ENCODE peak calls at places on chromosome 10, in five cellular contexts. One of them, this sample, is unnamed.
A peak's percentile ranks its signal among the peaks of the same experiment; 100 is the strongest.

GRCh38 chr10:100998991-100999741 is 442 bp upstream of the LZTS2 start:
- DNase-seq in fibroblast of the aortic adventitia: peak; percentile 72
- DNase-seq in mucosa of descending colon: peak; percentile 81
- DNase-seq in neural progenitor cell: peak; percentile 89
- DNase-seq in astrocyte of the spinal cord: peak; percentile 72
- DNase-seq in this sample: peak; percentile 79

GRCh38 chr10:62250594-62251198 is 17.9 kb downstream of the RTKN2 start:
- DNase-seq in fibroblast of the aortic adventitia: peak; percentile 47
- DNase-seq in neural progenitor cell: no peak
- DNase-seq in astrocyte of the spinal cord: peak; percentile 47
- DNase-seq in mucosa of descending colon: no peak
- DNase-seq in this sample: peak; percentile 37

GRCh38 chr10:28429573-28430216 is 103.2 kb upstream of the WAC start:
- DNase-seq in mucosa of descending colon: no peak
- DNase-seq in fibroblast of the aortic adventitia: peak; percentile 35
- DNase-seq in neural progenitor cell: no peak
- DNase-seq in astrocyte of the spinal cord: no peak
- DNase-seq in this sample: no peak

GRCh38 chr10:87864497-87865059 is 1.2 kb downstream of the PTEN start:
- DNase-seq in fibroblast of the aortic adventitia: peak; percentile 50
- DNase-seq in neural progenitor cell: peak; percentile 68
- DNase-seq in astrocyte of the spinal cord: peak; percentile 30
- DNase-seq in mucosa of descending colon: peak; percentile 34
- DNase-seq in this sample: no peak

GRCh38 chr10:27225642-27226257 is 14.8 kb downstream of the ACBD5 start:
- DNase-seq in neural progenitor cell: no peak
- DNase-seq in astrocyte of the spinal cord: no peak
- DNase-seq in mucosa of descending colon: no peak
- DNase-seq in fibroblast of the aortic adventitia: no peak
- DNase-seq in this sample: no peak

GRCh38 chr10:17200885-17201164 is 647 bp downstream of the TRDMT1 start:
- DNase-seq in astrocyte of the spinal cord: peak; percentile 67
- DNase-seq in mucosa of descending colon: peak; percentile 62
- DNase-seq in neural progenitor cell: no peak
- DNase-seq in fibroblast of the aortic adventitia: peak; percentile 54
- DNase-seq in this sample: peak; percentile 63

GRCh38 chr10:22429146-22429545 is 83.8 kb downstream of the SPAG6 start:
- DNase-seq in fibroblast of the aortic adventitia: no peak
- DNase-seq in astrocyte of the spinal cord: no peak
- DNase-seq in mucosa of descending colon: no peak
- DNase-seq in neural progenitor cell: no peak
- DNase-seq in this sample: no peak

GRCh38 chr10:123556049-123556448 is 110.1 kb upstream of the GPR26 start:
- DNase-seq in astrocyte of the spinal cord: no peak
- DNase-seq in fibroblast of the aortic adventitia: no peak
- DNase-seq in mucosa of descending colon: no peak
- DNase-seq in neural progenitor cell: no peak
- DNase-seq in this sample: no peak

GRCh38 chr10:79148452-79149344 is 79.9 kb downstream of the ZMIZ1 start:
- DNase-seq in neural progenitor cell: peak; percentile 58
- DNase-seq in mucosa of descending colon: peak; percentile 55
- DNase-seq in fibroblast of the aortic adventitia: peak; percentile 69
- DNase-seq in astrocyte of the spinal cord: peak; percentile 50
- DNase-seq in this sample: no peak

GRCh38 chr10:53223846-53224245 is 451.3 kb upstream of the MBL2 start:
- DNase-seq in astrocyte of the spinal cord: no peak
- DNase-seq in neural progenitor cell: peak; percentile 78
- DNase-seq in fibroblast of the aortic adventitia: no peak
- DNase-seq in mucosa of descending colon: no peak
- DNase-seq in this sample: no peak

GRCh38 chr10:120460776-120461175 is 3.7 kb downstream of the PLPP4 start:
- DNase-seq in neural progenitor cell: no peak
- DNase-seq in astrocyte of the spinal cord: peak; percentile 98
- DNase-seq in fibroblast of the aortic adventitia: peak; percentile 92
- DNase-seq in mucosa of descending colon: no peak
- DNase-seq in this sample: peak; percentile 84

GRCh38 chr10:127976701-127977367 is 69.9 kb downstream of the PTPRE start:
- DNase-seq in neural progenitor cell: no peak
- DNase-seq in mucosa of descending colon: no peak
- DNase-seq in astrocyte of the spinal cord: no peak
- DNase-seq in fibroblast of the aortic adventitia: no peak
- DNase-seq in this sample: no peak

GRCh38 chr10:119025776-119026175 is 3.7 kb upstream of the NANOS1 start:
- DNase-seq in fibroblast of the aortic adventitia: peak; percentile 15
- DNase-seq in astrocyte of the spinal cord: no peak
- DNase-seq in mucosa of descending colon: no peak
- DNase-seq in neural progenitor cell: no peak
- DNase-seq in this sample: no peak

GRCh38 chr10:101367569-101368453 is 13.8 kb downstream of the BTRC start:
- DNase-seq in astrocyte of the spinal cord: peak; percentile 52
- DNase-seq in fibroblast of the aortic adventitia: peak; percentile 82
- DNase-seq in neural progenitor cell: no peak
- DNase-seq in mucosa of descending colon: no peak
- DNase-seq in this sample: peak; percentile 86

GRCh38 chr10:110392860-110393732 is 88.4 kb upstream of the SMNDC1 start:
- DNase-seq in mucosa of descending colon: peak; percentile 59
- DNase-seq in neural progenitor cell: peak; percentile 71
- DNase-seq in astrocyte of the spinal cord: no peak
- DNase-seq in fibroblast of the aortic adventitia: peak; percentile 70
- DNase-seq in this sample: peak; percentile 84

GRCh38 chr10:132476146-132477065 is 61.2 kb upstream of the INPP5A start:
- DNase-seq in fibroblast of the aortic adventitia: no peak
- DNase-seq in neural progenitor cell: no peak
- DNase-seq in mucosa of descending colon: no peak
- DNase-seq in astrocyte of the spinal cord: no peak
- DNase-seq in this sample: no peak

GRCh38 chr10:11673346-11674330 is 62.2 kb upstream of the USP6NL start:
- DNase-seq in fibroblast of the aortic adventitia: no peak
- DNase-seq in astrocyte of the spinal cord: no peak
- DNase-seq in mucosa of descending colon: no peak
- DNase-seq in neural progenitor cell: no peak
- DNase-seq in this sample: peak; percentile 21

GRCh38 chr10:94214497-94214896 is 148.2 kb downstream of the NOC3L start:
- DNase-seq in neural progenitor cell: no peak
- DNase-seq in mucosa of descending colon: no peak
- DNase-seq in astrocyte of the spinal cord: no peak
- DNase-seq in fibroblast of the aortic adventitia: no peak
- DNase-seq in this sample: no peak

GRCh38 chr10:98563811-98564210 is 117.1 kb upstream of the HPS1 start:
- DNase-seq in fibroblast of the aortic adventitia: no peak
- DNase-seq in neural progenitor cell: no peak
- DNase-seq in astrocyte of the spinal cord: no peak
- DNase-seq in mucosa of descending colon: no peak
- DNase-seq in this sample: no peak

GRCh38 chr10:124630551-124630950 is 113.6 kb downstream of the FAM53B start:
- DNase-seq in mucosa of descending colon: no peak
- DNase-seq in fibroblast of the aortic adventitia: no peak
- DNase-seq in astrocyte of the spinal cord: no peak
- DNase-seq in neural progenitor cell: no peak
- DNase-seq in this sample: no peak

GRCh38 chr10:79409038-79410035 is 36.1 kb downstream of the ZCCHC24 start:
- DNase-seq in neural progenitor cell: no peak
- DNase-seq in mucosa of descending colon: no peak
- DNase-seq in astrocyte of the spinal cord: no peak
- DNase-seq in fibroblast of the aortic adventitia: no peak
- DNase-seq in this sample: no peak

GRCh38 chr10:77346031-77346430 is 291.6 kb downstream of the KCNMA1 start:
- DNase-seq in astrocyte of the spinal cord: no peak
- DNase-seq in neural progenitor cell: no peak
- DNase-seq in fibroblast of the aortic adventitia: no peak
- DNase-seq in mucosa of descending colon: no peak
- DNase-seq in this sample: no peak

GRCh38 chr10:113922787-113923570 is 68.5 kb downstream of the NHLRC2 start:
- DNase-seq in mucosa of descending colon: no peak
- DNase-seq in astrocyte of the spinal cord: no peak
- DNase-seq in fibroblast of the aortic adventitia: no peak
- DNase-seq in neural progenitor cell: peak; percentile 14
- DNase-seq in this sample: no peak

GRCh38 chr10:123009105-123009805 is 449 bp downstream of the ACADSB start:
- DNase-seq in fibroblast of the aortic adventitia: no peak
- DNase-seq in neural progenitor cell: peak; percentile 51
- DNase-seq in astrocyte of the spinal cord: peak; percentile 17
- DNase-seq in mucosa of descending colon: peak; percentile 38
- DNase-seq in this sample: no peak

GRCh38 chr10:15084502-15084922 is 4.1 kb downstream of the ACBD7 start:
- DNase-seq in astrocyte of the spinal cord: peak; percentile 97
- DNase-seq in neural progenitor cell: peak; percentile 82
- DNase-seq in mucosa of descending colon: peak; percentile 61
- DNase-seq in fibroblast of the aortic adventitia: peak; percentile 98
- DNase-seq in this sample: peak; percentile 98

GRCh38 chr10:12597176-12597575 is 247.8 kb downstream of the CAMK1D start:
- DNase-seq in neural progenitor cell: no peak
- DNase-seq in astrocyte of the spinal cord: no peak
- DNase-seq in fibroblast of the aortic adventitia: no peak
- DNase-seq in mucosa of descending colon: no peak
- DNase-seq in this sample: no peak

GRCh38 chr10:96416643-96417042 is 57.8 kb upstream of the OPALIN start:
- DNase-seq in neural progenitor cell: no peak
- DNase-seq in astrocyte of the spinal cord: peak; percentile 58
- DNase-seq in fibroblast of the aortic adventitia: no peak
- DNase-seq in mucosa of descending colon: peak; percentile 40
- DNase-seq in this sample: no peak

DNA sequence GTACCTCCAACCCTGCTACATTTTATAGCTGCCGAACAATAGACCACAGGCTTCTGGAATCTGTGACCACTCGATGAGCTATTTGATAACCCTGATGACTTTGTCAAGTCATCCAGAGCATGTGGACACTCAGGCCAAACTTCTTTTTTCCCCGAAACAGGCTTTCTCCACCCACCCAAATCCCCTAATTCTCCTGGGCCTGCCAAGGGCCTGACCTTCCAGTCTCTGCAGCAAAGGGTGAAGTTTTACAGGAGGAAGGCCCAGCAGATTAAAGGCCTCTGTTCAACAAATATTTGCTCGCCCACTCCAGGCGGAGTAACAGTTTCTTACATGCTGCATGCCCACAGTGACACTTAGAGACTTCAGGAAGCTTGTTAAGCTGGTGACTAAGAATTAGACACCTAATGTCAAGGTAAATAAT is 2.0 kb downstream of the JCAD start:
- DNase-seq in fibroblast of the aortic adventitia: no peak
- DNase-seq in mucosa of descending colon: no peak
- DNase-seq in astrocyte of the spinal cord: no peak
- DNase-seq in neural progenitor cell: peak; percentile 5
- DNase-seq in this sample: peak; percentile 16
- H3K4me3 ChIP-seq in fibroblast of the aortic adventitia: no peak overlapping the region
- H3K4me3 ChIP-seq in mucosa of descending colon: no peak overlapping the region
- H3K4me3 ChIP-seq in astrocyte of the spinal cord: peak overlapping the region; percentile 65
- H3K4me3 ChIP-seq in neural progenitor cell: no peak overlapping the region
- H3K4me3 ChIP-seq in this sample: peak overlapping the region; percentile 64

DNA sequence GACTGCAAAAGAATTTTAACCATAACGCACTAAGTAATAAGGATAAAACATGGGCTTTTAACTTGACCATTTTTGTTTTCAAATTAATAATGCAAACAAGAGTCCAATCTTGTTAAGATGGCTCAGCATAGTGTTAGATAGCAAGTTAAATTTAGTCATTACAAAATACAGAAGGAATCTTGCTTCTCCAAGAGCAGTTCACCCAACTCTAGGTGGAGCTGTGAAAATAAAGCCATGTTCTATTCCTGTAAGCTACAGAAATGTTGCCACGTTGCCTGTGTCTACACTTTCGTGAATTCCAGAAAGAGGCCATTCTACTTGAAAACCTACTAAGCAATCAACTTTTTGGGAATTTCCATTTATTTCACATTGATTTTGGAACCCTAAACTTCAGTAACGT is 191.9 kb downstream of the SFMBT2 start:
- DNase-seq in mucosa of descending colon: no peak
- DNase-seq in astrocyte of the spinal cord: peak; percentile 25
- DNase-seq in fibroblast of the aortic adventitia: peak; percentile 14
- DNase-seq in neural progenitor cell: no peak
- DNase-seq in this sample: peak; percentile 14
- TF ChIP-seq CTCF in mucosa of descending colon: no peak
- TF ChIP-seq CTCF in astrocyte of the spinal cord: no peak
- TF ChIP-seq CTCF in fibroblast of the aortic adventitia: no peak
- TF ChIP-seq CTCF in neural progenitor cell: peak; percentile 3
- TF ChIP-seq CTCF in this sample: peak; percentile 2

GRCh38 chr10:111515264-111515663 is 438.4 kb downstream of the ADRA2A start:
- DNase-seq in astrocyte of the spinal cord: no peak
- DNase-seq in fibroblast of the aortic adventitia: no peak
- DNase-seq in mucosa of descending colon: no peak
- DNase-seq in neural progenitor cell: no peak
- DNase-seq in this sample: no peak

GRCh38 chr10:111511751-111512150 is 434.9 kb downstream of the ADRA2A start:
- DNase-seq in neural progenitor cell: peak; percentile 41
- DNase-seq in astrocyte of the spinal cord: no peak
- DNase-seq in mucosa of descending colon: no peak
- DNase-seq in fibroblast of the aortic adventitia: no peak
- DNase-seq in this sample: no peak

GRCh38 chr10:111515706-111516105 is 438.9 kb downstream of the ADRA2A start:
- DNase-seq in mucosa of descending colon: no peak
- DNase-seq in fibroblast of the aortic adventitia: no peak
- DNase-seq in neural progenitor cell: no peak
- DNase-seq in astrocyte of the spinal cord: no peak
- DNase-seq in this sample: no peak

GRCh38 chr10:111522141-111522540 is 445.3 kb downstream of the ADRA2A start:
- DNase-seq in astrocyte of the spinal cord: no peak
- DNase-seq in mucosa of descending colon: no peak
- DNase-seq in fibroblast of the aortic adventitia: no peak
- DNase-seq in neural progenitor cell: no peak
- DNase-seq in this sample: no peak

GRCh38 chr10:111516144-111516543 is 439.3 kb downstream of the ADRA2A start:
- DNase-seq in astrocyte of the spinal cord: no peak
- DNase-seq in mucosa of descending colon: no peak
- DNase-seq in fibroblast of the aortic adventitia: no peak
- DNase-seq in neural progenitor cell: no peak
- DNase-seq in this sample: no peak
- H3K4me3 ChIP-seq in astrocyte of the spinal cord: no peak overlapping the region
- H3K4me3 ChIP-seq in mucosa of descending colon: no peak overlapping the region
- H3K4me3 ChIP-seq in fibroblast of the aortic adventitia: no peak overlapping the region
- H3K4me3 ChIP-seq in neural progenitor cell: no peak overlapping the region
- H3K4me3 ChIP-seq in this sample: no peak overlapping the region

DNA sequence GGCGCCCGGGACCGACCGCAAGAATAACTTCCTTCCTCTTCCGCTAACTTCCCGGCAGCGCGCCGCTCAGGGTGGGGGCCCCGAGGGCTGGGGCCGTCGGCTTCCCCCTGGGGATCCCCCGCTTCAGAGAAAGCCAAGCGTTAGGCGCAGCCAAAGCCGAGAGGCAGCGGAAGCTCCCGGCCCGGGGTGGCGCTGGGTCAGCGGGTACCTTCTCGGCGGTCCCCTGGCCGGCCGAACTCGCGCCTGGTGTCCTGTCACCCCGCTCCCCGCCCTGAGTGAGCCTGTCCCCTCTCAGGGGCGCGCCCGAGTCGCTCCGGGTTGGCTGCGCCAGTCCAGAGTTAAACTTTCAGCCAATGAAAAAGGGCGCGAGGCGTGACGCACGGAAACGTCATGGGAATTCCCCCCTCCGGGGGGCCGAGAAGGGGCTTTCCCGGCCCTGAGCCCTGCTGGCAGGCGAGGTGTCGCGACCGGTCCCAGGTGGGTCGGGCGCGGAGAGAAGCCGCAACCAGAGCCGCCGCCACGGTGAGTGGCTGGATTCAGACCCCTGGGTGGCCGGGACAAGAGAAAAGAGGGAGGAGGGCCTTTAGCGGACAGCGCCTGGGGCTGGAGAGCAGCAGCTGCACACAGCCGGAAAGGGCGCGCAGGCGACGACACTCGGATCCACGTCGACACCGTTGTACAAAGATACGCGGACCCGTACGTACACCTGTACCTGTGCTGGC is 1.3 kb upstream of the NFKB2 start:
- DNase-seq in mucosa of descending colon: peak; percentile 96
- DNase-seq in astrocyte of the spinal cord: peak; percentile 93
- DNase-seq in neural progenitor cell: peak; percentile 95
- DNase-seq in fibroblast of the aortic adventitia: peak; percentile 94
- DNase-seq in this sample: peak; percentile 95
- TF ChIP-seq CTCF in mucosa of descending colon: no peak
- TF ChIP-seq CTCF in astrocyte of the spinal cord: no peak
- TF ChIP-seq CTCF in neural progenitor cell: peak; percentile 95
- TF ChIP-seq CTCF in fibroblast of the aortic adventitia: no peak
- TF ChIP-seq CTCF in this sample: no peak

GRCh38 chr10:107546986-107547385 is 382.5 kb upstream of the SORCS1 start:
- DNase-seq in astrocyte of the spinal cord: no peak
- DNase-seq in neural progenitor cell: no peak
- DNase-seq in fibroblast of the aortic adventitia: no peak
- DNase-seq in mucosa of descending colon: no peak
- DNase-seq in this sample: no peak
- H3K4me3 ChIP-seq in astrocyte of the spinal cord: no peak overlapping the region
- H3K4me3 ChIP-seq in neural progenitor cell: no peak overlapping the region
- H3K4me3 ChIP-seq in fibroblast of the aortic adventitia: no peak overlapping the region
- H3K4me3 ChIP-seq in mucosa of descending colon: no peak overlapping the region
- H3K4me3 ChIP-seq in this sample: no peak overlapping the region